ENCODE peak calls at places on chromosomes 4 and X, in five cellular contexts. G is SHP77; A is breast epithelium; C is activated CD4-positive, alpha-beta T cell treated with anti-CD3 and anti-CD28 coated beads for 48 hours; B is stimulated activated CD4-positive, alpha-beta T cell treated with anti-CD3 and anti-CD28 coated beads, Interleukin-12 subunit alpha, Interleukin-12 subunit beta, amount 100 ng/mL, for 48 hours. Q is an unnamed sample.

GRCh38 chr4:14177987-14178386 is 550.5 kb upstream of the BOD1L1 start:
- DNase-seq in G (no peak), A (no peak), C (peak; percentile 7), B (no peak), Q (no peak)

GRCh38 chr4:602559-602942 is 22.8 kb upstream of the PDE6B start:
- DNase-seq in G (peak; percentile 43), A (peak; percentile 39), C (peak; percentile 89), B (peak; percentile 57), Q (peak; percentile 56)

GRCh38 chr4:8312069-8312445 is 42.5 kb downstream of the HTRA3 start:
- DNase-seq in G (no peak), A (no peak), C (no peak), B (no peak), Q (no peak)

GRCh38 chr4:82519776-82520175 is 42.0 kb downstream of the TMEM150C start:
- DNase-seq in G (no peak), A (no peak), C (no peak), B (no peak), Q (no peak)

GRCh38 chrX:124028177-124028576 is 66.7 kb downstream of the STAG2 start:
- DNase-seq in G (no peak), A (no peak), C (no peak), B (no peak), Q (no peak)

GRCh38 chrX:38006778-38007177 is 425 bp downstream of the SYTL5 start:
- DNase-seq in G (no peak), A (no peak), C (no peak), B (no peak), Q (no peak)

GRCh38 chr4:6418193-6418755 is 54.1 kb downstream of the PPP2R2C start:
- DNase-seq in G (no peak), A (no peak), C (no peak), B (no peak), Q (no peak)

GRCh38 chr4:87026795-87027495 is 92.1 kb downstream of the AFF1 start:
- DNase-seq in G (no peak), A (no peak), C (no peak), B (no peak), Q (no peak)

GRCh38 chrX:136057567-136057966 is 72.3 kb downstream of the SLC9A6 start:
- DNase-seq in G (no peak), A (no peak), C (no peak), B (no peak), Q (no peak)

GRCh38 chr4:185640809-185641675 is 105.7 kb upstream of the PDLIM3 start:
- DNase-seq in G (peak; percentile 20), A (no peak), C (no peak), B (no peak), Q (no peak)

GRCh38 chr4:26590639-26591038 is 6.8 kb downstream of the TBC1D19 start:
- DNase-seq in G (no peak), A (no peak), C (no peak), B (no peak), Q (no peak)

GRCh38 chrX:134377537-134377936 is 82.4 kb upstream of the HPRT1 start:
- DNase-seq in G (peak; percentile 14), A (no peak), C (peak; percentile 28), B (peak; percentile 3), Q (no peak)

GRCh38 chrX:9166566-9166909 is 132.6 kb upstream of the FAM9B start:
- DNase-seq in G (no peak), A (no peak), C (no peak), B (no peak), Q (no peak)

GRCh38 chrX:19888419-19888879 is 1.0 kb upstream of the SH3KBP1 start:
- DNase-seq in G (peak; percentile 14), A (no peak), C (peak; percentile 30), B (no peak), Q (peak; percentile 16)

GRCh38 chr4:78544681-78545080 is 6.9 kb upstream of the ANXA3 start:
- DNase-seq in G (no peak), A (no peak), C (no peak), B (no peak), Q (no peak)

GRCh38 chr4:79022529-79022928 is 83.3 kb upstream of the PAQR3 start:
- DNase-seq in G (no peak), A (no peak), C (no peak), B (no peak), Q (no peak)

GRCh38 chr4:121030711-121031110 is 41.6 kb downstream of the NDNF start:
- DNase-seq in G (no peak), A (no peak), C (no peak), B (no peak), Q (no peak)